ENCODE peak calls at places on chromosomes 2 and 18, in four cellular contexts. B is left colon, D is HFF-Myc, G is AG09309. P is an unnamed sample.

GRCh38 chr2:232545511-232546375 is 4.6 kb downstream of the TIGD1 start:
- DNase-seq in D (no peak), G (no peak), B (no peak), P (no peak)

GRCh38 chr18:47413327-47413726 is 161.9 kb upstream of the SKOR2 start:
- DNase-seq in D (no peak), G (no peak), B (no peak), P (no peak)

GRCh38 chr18:7034924-7035323 is 82.7 kb downstream of the LAMA1 start:
- DNase-seq in G (no peak), D (no peak), B (no peak), P (no peak)

GRCh38 chr2:29329899-29330298 is 214.7 kb downstream of the CLIP4 start:
- DNase-seq in B (no peak), D (no peak), G (no peak), P (no peak)

GRCh38 chr18:79599503-79599931 is 80.1 kb upstream of the CTDP1 start:
- DNase-seq in D (no peak), B (peak; percentile 8), G (no peak), P (no peak)

GRCh38 chr2:100895402-100895801 is 75.5 kb downstream of the NPAS2 start:
- DNase-seq in G (no peak), D (no peak), B (peak; percentile 70), P (no peak)

GRCh38 chr2:205685314-205686230 is 3.3 kb downstream of the NRP2 start:
- DNase-seq in G (no peak), D (no peak), B (no peak), P (no peak)

GRCh38 chr2:224405412-224405811 is 3.5 kb upstream of the FAM124B start:
- DNase-seq in G (no peak), B (no peak), D (no peak), P (no peak)

GRCh38 chr18:21242141-21243040 is at the start of gene GREB1L:
- DNase-seq in B (no peak), D (no peak), G (no peak), P (peak; percentile 16)

GRCh38 chr2:111695441-111696007 is 188.5 kb downstream of the ANAPC1 start:
- DNase-seq in B (no peak), G (no peak), D (no peak), P (no peak)

GRCh38 chr2:102460467-102460866 is 12.6 kb upstream of the SLC9A4 start:
- DNase-seq in G (no peak), D (no peak), B (no peak), P (no peak)

GRCh38 chr2:98649992-98650375 is 41.6 kb downstream of the UNC50 start:
- DNase-seq in D (no peak), G (no peak), B (no peak), P (no peak)